ENCODE peak calls at places on chromosomes 7 and 10, in six cellular contexts. B is AG10803; P is NCI-H2171; O is renal cortical epithelial cell; X is AG04450; I is activated T-cell treated with anti-CD3 and anti-CD28 coated beads, Interleukin-2, amount 50 U/mL, for 72 hours. Z is an unnamed sample.

GRCh38 chr10:49539320-49539885 is 482 bp upstream of the ERCC6 start:
- DNase-seq in P (no peak), O (peak), I (peak), B (peak), X (no peak), Z (no peak)

GRCh38 chr10:45470098-45471012 is 96.3 kb downstream of the ALOX5 start:
- DNase-seq in O (peak), X (peak), I (peak), P (no peak), B (peak), Z (peak)

GRCh38 chr7:138882249-138882648 is 84.3 kb upstream of the ATP6V0A4 start:
- DNase-seq in O (no peak), I (no peak), P (no peak), X (no peak), B (no peak), Z (no peak)

GRCh38 chr7:118185163-118185860 is 1.3 kb downstream of the LSM8 start:
- DNase-seq in P (no peak), O (peak), B (peak), X (peak), I (no peak), Z (no peak)

GRCh38 chr10:132671171-132672154 is 114.5 kb downstream of the NKX6-2 start:
- DNase-seq in X (no peak), P (no peak), I (no peak), B (no peak), O (no peak), Z (no peak)

GRCh38 chr10:110355181-110355831 is 50.6 kb upstream of the SMNDC1 start:
- DNase-seq in P (no peak), O (no peak), I (peak), B (no peak), X (no peak), Z (peak)

GRCh38 chr7:24825931-24826661 is 68.8 kb upstream of the GSDME start:
- DNase-seq in P (no peak), O (peak), B (peak), X (no peak), I (peak), Z (peak)

GRCh38 chr10:13439313-13439712 is 89.5 kb downstream of the BEND7 start:
- DNase-seq in X (no peak), I (no peak), P (no peak), B (no peak), O (no peak), Z (no peak)

GRCh38 chr10:43427166-43427825 is 9.6 kb upstream of the ZNF487 start:
- DNase-seq in I (peak), X (no peak), O (no peak), B (no peak), P (no peak), Z (no peak)

GRCh38 chr7:155543011-155543881 is 3.1 kb downstream of the CNPY1 start:
- DNase-seq in I (no peak), B (peak), O (no peak), X (no peak), P (no peak), Z (no peak)

GRCh38 chr10:72274213-72274729 is 547 bp downstream of the DDIT4 start:
- DNase-seq in I (no peak), B (no peak), O (no peak), X (no peak), P (no peak), Z (no peak)

GRCh38 chr7:98562336-98563182 is 54.5 kb upstream of the NPTX2 start:
- DNase-seq in B (no peak), O (no peak), I (no peak), P (peak), X (no peak), Z (no peak)

Z was measured in activated CD4-positive, alpha-beta memory T cell treated with anti-CD3 and anti-CD28 coated beads, Interleukin-2, amount 10 ng/mL, durations not matched to agents 7 days and 5 days.